ENCODE peak calls at places on chromosome 6, in seven cellular contexts. J is GM13977, Y is neural progenitor cell, H is HT-29, I is NCI-H460, A is AG09309, X is HEK293T. Z is an unnamed sample.

GRCh38 chr6:116313377-116313776 is 33.6 kb upstream of the TSPYL1 start:
- DNase-seq in A (peak), X (no peak), H (no peak), J (no peak), I (no peak), Y (no peak), Z (no peak)

GRCh38 chr6:42550277-42550676 is 13.6 kb upstream of the UBR2 start:
- DNase-seq in I (no peak), H (no peak), X (no peak), A (no peak), J (no peak), Y (no peak), Z (no peak)

GRCh38 chr6:49453221-49453620 is 9.8 kb downstream of the MMUT start:
- DNase-seq in H (peak), J (no peak), X (peak), I (peak), Y (no peak), A (no peak), Z (no peak)

GRCh38 chr6:147586044-147586443 is 77.6 kb downstream of the SAMD5 start:
- DNase-seq in Y (no peak), H (no peak), A (no peak), I (no peak), J (no peak), X (no peak), Z (no peak)

GRCh38 chr6:71433441-71433840 is 144.8 kb downstream of the OGFRL1 start:
- DNase-seq in X (no peak), Y (no peak), J (no peak), H (no peak), A (no peak), I (no peak), Z (no peak)

GRCh38 chr6:111150577-111150976 is 63.3 kb downstream of the SLC16A10 start:
- DNase-seq in J (no peak), X (no peak), I (no peak), Y (peak), H (no peak), A (no peak), Z (no peak)

GRCh38 chr6:815348-815738 is 122.4 kb upstream of the EXOC2 start:
- DNase-seq in X (peak), A (no peak), I (no peak), J (no peak), H (peak), Y (peak), Z (no peak)

GRCh38 chr6:150091466-150091865 is 22.5 kb upstream of the ULBP3 start:
- DNase-seq in Y (no peak), H (no peak), X (no peak), I (no peak), A (no peak), J (no peak), Z (no peak)

GRCh38 chr6:154537486-154537885 is 27.0 kb upstream of the CNKSR3 start:
- DNase-seq in X (peak), H (no peak), J (no peak), A (no peak), Y (peak), I (no peak), Z (peak)

GRCh38 chr6:136753624-136754023 is 38.7 kb downstream of the MAP3K5 start:
- DNase-seq in I (no peak), A (no peak), H (no peak), J (no peak), Y (no peak), X (no peak), Z (no peak)

GRCh38 chr6:33639559-33639958 is 18.4 kb downstream of the ITPR3 start:
- DNase-seq in Y (no peak), X (no peak), I (no peak), J (no peak), A (no peak), H (no peak), Z (no peak)

GRCh38 chr6:107235521-107235920 is 120.2 kb upstream of the BEND3 start:
- DNase-seq in Y (no peak), J (no peak), H (no peak), X (no peak), I (no peak), A (no peak), Z (no peak)

GRCh38 chr6:38497546-38497945 is 142.2 kb downstream of the BTBD9 start:
- DNase-seq in X (no peak), I (no peak), J (no peak), H (no peak), A (no peak), Y (no peak), Z (no peak)

GRCh38 chr6:26196846-26197683 is 109.8 kb downstream of the HFE start:
- DNase-seq in A (peak), Y (peak), X (no peak), J (peak), H (peak), I (no peak), Z (peak)

GRCh38 chr6:48318670-48319069 is 207.7 kb upstream of the PTCHD4 start:
- DNase-seq in Y (no peak), A (no peak), I (no peak), J (no peak), H (no peak), X (no peak), Z (no peak)

GRCh38 chr6:106609699-106610098 is 19.6 kb downstream of the RTN4IP1 start:
- DNase-seq in J (no peak), A (no peak), H (peak), I (no peak), X (peak), Y (peak), Z (peak)

GRCh38 chr6:159831373-159831679 is 31.2 kb downstream of the PNLDC1 start:
- DNase-seq in Y (no peak), X (no peak), H (no peak), A (no peak), I (no peak), J (no peak), Z (no peak)

GRCh38 chr6:79239538-79240168 is 5.2 kb upstream of the HMGN3 start:
- DNase-seq in A (no peak), H (no peak), J (peak), Y (no peak), I (no peak), X (no peak), Z (no peak)

GRCh38 chr6:86913795-86914194 is 23.5 kb upstream of the HTR1E start:
- DNase-seq in A (no peak), H (no peak), I (no peak), J (no peak), Y (no peak), X (no peak), Z (no peak)

GRCh38 chr6:8707956-8708772 is 272.8 kb upstream of the SLC35B3 start:
- DNase-seq in A (peak), I (peak), J (peak), H (peak), Y (peak), X (peak), Z (peak)

GRCh38 chr6:75230484-75231325 is 12.9 kb downstream of the COX7A2 start:
- DNase-seq in I (peak), X (peak), A (peak), J (no peak), H (peak), Y (peak), Z (no peak)

GRCh38 chr6:143536866-143537691 is 25.6 kb upstream of the FUCA2 start:
- DNase-seq in Y (peak), J (peak), I (peak), A (no peak), H (peak), X (peak), Z (peak)

GRCh38 chr6:135145509-135145865 is 35.6 kb upstream of the MYB start:
- DNase-seq in I (no peak), Y (no peak), X (no peak), H (no peak), J (no peak), A (no peak), Z (no peak)

GRCh38 chr6:155014715-155015300 is 19.7 kb downstream of the TIAM2 start:
- DNase-seq in Y (no peak), H (no peak), A (no peak), I (no peak), J (no peak), X (no peak), Z (no peak)

GRCh38 chr6:121112358-121112757 is 221.9 kb downstream of the TBC1D32 start:
- DNase-seq in A (no peak), J (no peak), H (no peak), I (no peak), X (no peak), Y (no peak), Z (no peak)

GRCh38 chr6:71481021-71481420 is 192.4 kb downstream of the OGFRL1 start:
- DNase-seq in I (no peak), Y (no peak), J (no peak), A (no peak), H (no peak), X (no peak), Z (no peak)

GRCh38 chr6:156867121-156867520 is 89.9 kb downstream of the ARID1B start:
- DNase-seq in Y (no peak), J (no peak), H (no peak), I (no peak), X (no peak), A (no peak), Z (no peak)

GRCh38 chr6:81589465-81590313 is 162.8 kb downstream of the TENT5A start:
- DNase-seq in H (peak), Y (no peak), J (no peak), A (no peak), X (no peak), I (no peak), Z (no peak)

GRCh38 chr6:147214248-147215227 is 10.3 kb downstream of the STXBP5 start:
- DNase-seq in Y (no peak), J (no peak), I (no peak), A (no peak), H (no peak), X (no peak), Z (no peak)

GRCh38 chr6:158629376-158630221 is 14.9 kb downstream of the DYNLT1 start:
- DNase-seq in X (no peak), A (no peak), I (no peak), Y (peak), J (no peak), H (no peak), Z (no peak)

GRCh38 chr6:85684125-85684808 is 41.6 kb upstream of the SYNCRIP start:
- DNase-seq in I (no peak), J (no peak), H (no peak), X (no peak), A (no peak), Y (no peak), Z (no peak)

GRCh38 chr6:157990321-157991066 is 8.8 kb downstream of the SYNJ2 start:
- DNase-seq in A (no peak), I (no peak), X (no peak), Y (no peak), J (no peak), H (no peak), Z (no peak)

GRCh38 chr6:142551145-142551811 is 249.5 kb downstream of the ADGRG6 start:
- DNase-seq in J (no peak), H (peak), X (no peak), Y (peak), I (no peak), A (no peak), Z (peak)

GRCh38 chr6:148563066-148563465 is 183.8 kb upstream of the UST start:
- DNase-seq in Y (no peak), A (no peak), I (no peak), H (no peak), J (no peak), X (no peak), Z (no peak)

GRCh38 chr6:111721677-111722219 is 116.1 kb upstream of the TRAF3IP2 start:
- DNase-seq in A (no peak), Y (peak), J (peak), X (peak), H (peak), I (peak), Z (no peak)

GRCh38 chr6:82246802-82247633 is 526 bp downstream of the IBTK start:
- DNase-seq in A (no peak), H (peak), I (peak), J (peak), X (peak), Y (peak), Z (no peak)

GRCh38 chr6:108609276-108609769 is 48.6 kb downstream of the FOXO3 start:
- DNase-seq in X (no peak), A (peak), Y (no peak), I (no peak), H (no peak), J (no peak), Z (no peak)

GRCh38 chr6:134830194-134830593 is 119.7 kb downstream of the ALDH8A1 start:
- DNase-seq in Y (no peak), H (no peak), X (no peak), J (no peak), A (no peak), I (no peak), Z (no peak)